ENCODE peak calls at places on chromosomes 7 and 10, in nine cellular contexts. One of them, this sample, is unnamed.

GRCh38 chr7:36784991-36785940 is 61.0 kb upstream of the AOAH start:
- DNase-seq in kidney epithelial cell: no peak
- DNase-seq in HTR-8/SVneo: no peak
- DNase-seq in activated naive CD4-positive, alpha-beta T cell treated with anti-CD3 and anti-CD28 coated beads for 36 hours: peak
- DNase-seq in WTC11: no peak
- DNase-seq in astrocyte of the hippocampus: no peak
- DNase-seq in activated T-cell treated with anti-CD3 and anti-CD28 coated beads for 48 hours: peak
- DNase-seq in fibroblast of the aortic adventitia: no peak
- DNase-seq in caudate nucleus: no peak
- DNase-seq in this sample: no peak

GRCh38 chr7:157310676-157311185 is 26.1 kb upstream of the DNAJB6 start:
- DNase-seq in activated naive CD4-positive, alpha-beta T cell treated with anti-CD3 and anti-CD28 coated beads for 36 hours: no peak
- DNase-seq in caudate nucleus: no peak
- DNase-seq in fibroblast of the aortic adventitia: peak
- DNase-seq in astrocyte of the hippocampus: peak
- DNase-seq in HTR-8/SVneo: no peak
- DNase-seq in activated T-cell treated with anti-CD3 and anti-CD28 coated beads for 48 hours: no peak
- DNase-seq in WTC11: peak
- DNase-seq in kidney epithelial cell: no peak
- DNase-seq in this sample: peak

GRCh38 chr10:131920151-131920550 is 19.3 kb downstream of the PPP2R2D start:
- DNase-seq in astrocyte of the hippocampus: no peak
- DNase-seq in activated T-cell treated with anti-CD3 and anti-CD28 coated beads for 48 hours: no peak
- DNase-seq in WTC11: no peak
- DNase-seq in fibroblast of the aortic adventitia: no peak
- DNase-seq in kidney epithelial cell: no peak
- DNase-seq in caudate nucleus: no peak
- DNase-seq in activated naive CD4-positive, alpha-beta T cell treated with anti-CD3 and anti-CD28 coated beads for 36 hours: no peak
- DNase-seq in HTR-8/SVneo: no peak
- DNase-seq in this sample: no peak

GRCh38 chr7:6516387-6516983 is 34.8 kb downstream of the GRID2IP start:
- DNase-seq in astrocyte of the hippocampus: peak
- DNase-seq in activated naive CD4-positive, alpha-beta T cell treated with anti-CD3 and anti-CD28 coated beads for 36 hours: peak
- DNase-seq in HTR-8/SVneo: peak
- DNase-seq in WTC11: peak
- DNase-seq in fibroblast of the aortic adventitia: peak
- DNase-seq in kidney epithelial cell: peak
- DNase-seq in caudate nucleus: peak
- DNase-seq in activated T-cell treated with anti-CD3 and anti-CD28 coated beads for 48 hours: peak
- DNase-seq in this sample: peak

GRCh38 chr10:22544325-22545068 is 169.9 kb downstream of the PIP4K2A start:
- DNase-seq in fibroblast of the aortic adventitia: no peak
- DNase-seq in activated naive CD4-positive, alpha-beta T cell treated with anti-CD3 and anti-CD28 coated beads for 36 hours: no peak
- DNase-seq in HTR-8/SVneo: no peak
- DNase-seq in kidney epithelial cell: no peak
- DNase-seq in activated T-cell treated with anti-CD3 and anti-CD28 coated beads for 48 hours: no peak
- DNase-seq in caudate nucleus: no peak
- DNase-seq in astrocyte of the hippocampus: no peak
- DNase-seq in WTC11: no peak
- DNase-seq in this sample: no peak

GRCh38 chr10:76411719-76412435 is 980.5 kb downstream of the LRMDA start:
- DNase-seq in fibroblast of the aortic adventitia: peak
- DNase-seq in WTC11: no peak
- DNase-seq in HTR-8/SVneo: no peak
- DNase-seq in activated T-cell treated with anti-CD3 and anti-CD28 coated beads for 48 hours: no peak
- DNase-seq in astrocyte of the hippocampus: no peak
- DNase-seq in kidney epithelial cell: no peak
- DNase-seq in caudate nucleus: no peak
- DNase-seq in activated naive CD4-positive, alpha-beta T cell treated with anti-CD3 and anti-CD28 coated beads for 36 hours: no peak
- DNase-seq in this sample: no peak

GRCh38 chr10:93006435-93007039 is 54.1 kb upstream of the CYP26C1 start:
- DNase-seq in kidney epithelial cell: peak
- DNase-seq in activated T-cell treated with anti-CD3 and anti-CD28 coated beads for 48 hours: no peak
- DNase-seq in WTC11: no peak
- DNase-seq in HTR-8/SVneo: peak
- DNase-seq in activated naive CD4-positive, alpha-beta T cell treated with anti-CD3 and anti-CD28 coated beads for 36 hours: no peak
- DNase-seq in astrocyte of the hippocampus: peak
- DNase-seq in caudate nucleus: no peak
- DNase-seq in fibroblast of the aortic adventitia: peak
- DNase-seq in this sample: peak

GRCh38 chr10:51073461-51074237 is 638 bp upstream of the PRKG1 start:
- DNase-seq in astrocyte of the hippocampus: peak
- DNase-seq in caudate nucleus: peak
- DNase-seq in WTC11: peak
- DNase-seq in kidney epithelial cell: no peak
- DNase-seq in fibroblast of the aortic adventitia: no peak
- DNase-seq in HTR-8/SVneo: no peak
- DNase-seq in activated T-cell treated with anti-CD3 and anti-CD28 coated beads for 48 hours: no peak
- DNase-seq in activated naive CD4-positive, alpha-beta T cell treated with anti-CD3 and anti-CD28 coated beads for 36 hours: peak
- DNase-seq in this sample: no peak

GRCh38 chr10:61986357-61986756 is 84.9 kb downstream of the ARID5B start:
- DNase-seq in activated T-cell treated with anti-CD3 and anti-CD28 coated beads for 48 hours: no peak
- DNase-seq in activated naive CD4-positive, alpha-beta T cell treated with anti-CD3 and anti-CD28 coated beads for 36 hours: no peak
- DNase-seq in HTR-8/SVneo: no peak
- DNase-seq in kidney epithelial cell: no peak
- DNase-seq in astrocyte of the hippocampus: no peak
- DNase-seq in caudate nucleus: no peak
- DNase-seq in WTC11: no peak
- DNase-seq in fibroblast of the aortic adventitia: no peak
- DNase-seq in this sample: no peak

GRCh38 chr7:79361214-79361613 is 92.3 kb downstream of the MAGI2 start:
- DNase-seq in astrocyte of the hippocampus: no peak
- DNase-seq in HTR-8/SVneo: no peak
- DNase-seq in caudate nucleus: no peak
- DNase-seq in fibroblast of the aortic adventitia: no peak
- DNase-seq in activated naive CD4-positive, alpha-beta T cell treated with anti-CD3 and anti-CD28 coated beads for 36 hours: no peak
- DNase-seq in kidney epithelial cell: no peak
- DNase-seq in activated T-cell treated with anti-CD3 and anti-CD28 coated beads for 48 hours: no peak
- DNase-seq in WTC11: peak
- DNase-seq in this sample: peak

GRCh38 chr10:110684800-110685446 is 40.8 kb downstream of the RBM20 start:
- DNase-seq in fibroblast of the aortic adventitia: peak
- DNase-seq in astrocyte of the hippocampus: no peak
- DNase-seq in caudate nucleus: no peak
- DNase-seq in activated naive CD4-positive, alpha-beta T cell treated with anti-CD3 and anti-CD28 coated beads for 36 hours: no peak
- DNase-seq in kidney epithelial cell: no peak
- DNase-seq in WTC11: peak
- DNase-seq in activated T-cell treated with anti-CD3 and anti-CD28 coated beads for 48 hours: no peak
- DNase-seq in HTR-8/SVneo: no peak
- DNase-seq in this sample: no peak

GRCh38 chr7:13850185-13850752 is 139.2 kb downstream of the ETV1 start:
- DNase-seq in fibroblast of the aortic adventitia: peak
- DNase-seq in activated naive CD4-positive, alpha-beta T cell treated with anti-CD3 and anti-CD28 coated beads for 36 hours: peak
- DNase-seq in HTR-8/SVneo: peak
- DNase-seq in kidney epithelial cell: peak
- DNase-seq in astrocyte of the hippocampus: peak
- DNase-seq in activated T-cell treated with anti-CD3 and anti-CD28 coated beads for 48 hours: no peak
- DNase-seq in caudate nucleus: no peak
- DNase-seq in WTC11: no peak
- DNase-seq in this sample: peak

GRCh38 chr10:60406182-60406581 is 16.5 kb upstream of the ANK3 start:
- DNase-seq in kidney epithelial cell: no peak
- DNase-seq in fibroblast of the aortic adventitia: no peak
- DNase-seq in WTC11: no peak
- DNase-seq in activated naive CD4-positive, alpha-beta T cell treated with anti-CD3 and anti-CD28 coated beads for 36 hours: no peak
- DNase-seq in activated T-cell treated with anti-CD3 and anti-CD28 coated beads for 48 hours: no peak
- DNase-seq in HTR-8/SVneo: no peak
- DNase-seq in caudate nucleus: no peak
- DNase-seq in astrocyte of the hippocampus: no peak
- DNase-seq in this sample: no peak

GRCh38 chr7:5237286-5237685 is 45.5 kb upstream of the SLC29A4 start:
- DNase-seq in kidney epithelial cell: no peak
- DNase-seq in caudate nucleus: peak
- DNase-seq in activated T-cell treated with anti-CD3 and anti-CD28 coated beads for 48 hours: no peak
- DNase-seq in astrocyte of the hippocampus: no peak
- DNase-seq in fibroblast of the aortic adventitia: peak
- DNase-seq in activated naive CD4-positive, alpha-beta T cell treated with anti-CD3 and anti-CD28 coated beads for 36 hours: no peak
- DNase-seq in HTR-8/SVneo: no peak
- DNase-seq in WTC11: no peak
- DNase-seq in this sample: no peak